ENCODE peak calls at places on chromosomes 4 and X, in seven cellular contexts. J is H9, Z is mesenchymal stem cell, P is IMR-90, M is neuronal stem cell, Q is H1, B is trophoblast cell. D is an unnamed sample.

GRCh38 chr4:99234331-99235010 is 15.4 kb upstream of the ADH6 start:
- DNase-seq in J (no peak), P (no peak), M (no peak), B (peak), Z (no peak), Q (no peak), D (no peak)

GRCh38 chrX:42117318-42117717 is 194.0 kb upstream of the CASK start:
- DNase-seq in M (no peak), B (no peak), J (no peak), Q (no peak), P (no peak), Z (no peak), D (no peak)

GRCh38 chr4:71713611-71714203 is 70.2 kb downstream of the GC start:
- DNase-seq in Q (no peak), P (peak), Z (peak), M (no peak), J (no peak), B (peak), D (peak)

GRCh38 chr4:166777760-166778159 is 456.5 kb downstream of the SPOCK3 start:
- DNase-seq in P (no peak), M (no peak), B (no peak), J (no peak), Q (no peak), Z (no peak), D (no peak)

GRCh38 chr4:113884655-113885054 is 94.8 kb downstream of the ARSJ start:
- DNase-seq in P (no peak), Q (no peak), B (no peak), M (no peak), Z (no peak), J (no peak), D (no peak)

GRCh38 chr4:55920571-55920970 is 28.2 kb upstream of the CEP135 start:
- DNase-seq in Q (no peak), J (no peak), P (no peak), Z (no peak), M (no peak), B (no peak), D (no peak)

GRCh38 chrX:9135901-9136510 is 102.1 kb upstream of the FAM9B start:
- DNase-seq in B (no peak), J (no peak), M (no peak), Q (no peak), P (peak), Z (peak), D (no peak)

GRCh38 chrX:48456628-48457027 is 13.4 kb downstream of the SLC38A5 start:
- DNase-seq in J (no peak), Q (no peak), P (no peak), Z (no peak), B (no peak), M (no peak), D (no peak)

GRCh38 chr4:73518340-73518739 is 36.8 kb downstream of the AFM start:
- DNase-seq in J (no peak), Z (no peak), M (no peak), Q (no peak), P (no peak), B (no peak), D (no peak)

GRCh38 chrX:25079020-25079419 is 63.3 kb upstream of the ARX start:
- DNase-seq in P (no peak), Z (no peak), B (no peak), Q (no peak), J (no peak), M (no peak), D (peak)

GRCh38 chrX:139448996-139449395 is 81.5 kb upstream of the F9 start:
- DNase-seq in Z (no peak), P (no peak), B (no peak), J (no peak), M (no peak), Q (no peak), D (no peak)

GRCh38 chrX:52217494-52218160 is 32.9 kb downstream of the MAGED4 start:
- DNase-seq in Q (peak), B (no peak), P (no peak), M (no peak), J (peak), Z (no peak), D (peak)

GRCh38 chr4:164482092-164482404 is 271.9 kb upstream of the SMIM31 start:
- DNase-seq in Q (no peak), M (no peak), Z (no peak), B (no peak), J (no peak), P (no peak), D (no peak)

GRCh38 chrX:11724122-11725017 is 33.7 kb upstream of the MSL3 start:
- DNase-seq in M (peak), Q (no peak), Z (peak), B (peak), P (peak), J (no peak), D (peak)

GRCh38 chr4:124468360-124468759 is 244.2 kb downstream of the ANKRD50 start:
- DNase-seq in J (no peak), P (no peak), Z (no peak), Q (no peak), M (no peak), B (no peak), D (no peak)

DNA sequence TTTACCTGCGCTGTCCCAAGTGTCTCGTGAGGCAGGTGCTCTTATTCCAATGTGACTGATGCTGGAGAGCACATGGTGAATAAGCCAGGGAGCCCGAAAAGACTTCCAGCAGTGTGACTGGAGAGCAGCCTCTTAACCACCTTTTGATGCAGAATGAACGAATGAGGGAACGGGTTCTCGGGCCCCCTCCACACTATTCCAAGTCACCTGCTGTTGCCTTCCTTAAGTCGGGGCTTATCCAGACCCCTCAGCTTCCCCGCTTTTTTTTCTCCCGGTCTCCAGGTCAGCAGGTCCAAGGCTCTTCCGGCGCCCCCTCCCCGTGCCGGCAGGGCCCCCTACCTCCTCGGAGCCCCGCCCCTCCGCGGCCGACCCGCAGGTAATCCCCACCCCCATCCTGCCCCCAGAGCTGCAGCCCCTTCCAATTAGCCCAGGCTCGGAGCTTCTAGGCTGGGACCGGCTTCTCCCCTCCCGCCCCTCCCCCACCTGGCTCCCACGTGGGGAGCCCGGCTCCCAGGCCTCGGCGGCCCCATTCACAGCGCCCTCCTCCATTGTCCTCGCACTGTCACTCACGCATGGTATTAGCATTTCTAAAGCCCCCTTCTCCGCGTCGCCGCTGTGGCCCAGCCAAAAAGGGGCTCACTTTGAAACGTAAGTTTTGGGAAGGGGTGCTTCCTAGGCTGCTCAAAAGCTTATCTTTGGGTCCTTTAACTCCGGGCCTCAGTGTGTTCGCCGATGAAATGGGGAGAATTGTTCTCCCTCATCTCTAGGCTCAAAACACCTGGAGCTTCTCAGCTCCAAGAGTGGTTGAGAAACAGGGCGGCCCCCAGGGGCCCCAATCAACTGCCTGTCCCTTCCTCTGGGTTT is 56.2 kb upstream of the PJA1 start:
- DNase-seq in Z (no peak), J (peak), M (peak), P (no peak), B (no peak), Q (peak), D (peak)
- H3K23ac ChIP-seq in Z (no peak), J (no peak), M (no peak), P (no peak), B (no peak), Q (no peak), D (no peak)

GRCh38 chr4:33060873-33061542 is 2340.8 kb downstream of the PCDH7 start:
- DNase-seq in B (peak), Z (peak), J (peak), P (peak), M (peak), Q (peak), D (peak)

GRCh38 chr4:33062155-33062554 is 2342.0 kb downstream of the PCDH7 start:
- DNase-seq in B (no peak), Q (no peak), M (no peak), J (no peak), P (no peak), Z (no peak), D (no peak)

GRCh38 chr4:33065749-33066148 is 2345.6 kb downstream of the PCDH7 start:
- DNase-seq in J (no peak), P (no peak), M (no peak), Q (no peak), B (no peak), Z (no peak), D (no peak)

GRCh38 chr4:33061727-33062126 is 2341.6 kb downstream of the PCDH7 start:
- DNase-seq in Q (no peak), M (no peak), B (no peak), Z (no peak), P (no peak), J (no peak), D (no peak)

GRCh38 chr4:33063238-33063637 is 2343.1 kb downstream of the PCDH7 start:
- DNase-seq in P (peak), M (no peak), Z (peak), Q (no peak), B (peak), J (no peak), D (no peak)
- H3K23ac ChIP-seq in P (no peak), M (no peak), Z (no peak), Q (no peak), B (no peak), J (no peak), D (no peak)

GRCh38 chr4:155582031-155582430 is 84.6 kb upstream of the GUCY1A1 start:
- DNase-seq in Z (no peak), M (no peak), B (no peak), P (no peak), Q (no peak), J (no peak), D (no peak)

GRCh38 chr4:155573126-155573525 is 93.5 kb upstream of the GUCY1A1 start:
- DNase-seq in M (no peak), P (no peak), Z (no peak), J (no peak), B (no peak), Q (no peak), D (no peak)

GRCh38 chr4:155582971-155583437 is 83.6 kb upstream of the GUCY1A1 start:
- DNase-seq in M (no peak), B (peak), J (no peak), Q (no peak), Z (peak), P (peak), D (peak)

GRCh38 chr4:155578219-155578618 is 88.4 kb upstream of the GUCY1A1 start:
- DNase-seq in B (no peak), J (no peak), M (no peak), Z (no peak), Q (no peak), P (peak), D (no peak)

DNA sequence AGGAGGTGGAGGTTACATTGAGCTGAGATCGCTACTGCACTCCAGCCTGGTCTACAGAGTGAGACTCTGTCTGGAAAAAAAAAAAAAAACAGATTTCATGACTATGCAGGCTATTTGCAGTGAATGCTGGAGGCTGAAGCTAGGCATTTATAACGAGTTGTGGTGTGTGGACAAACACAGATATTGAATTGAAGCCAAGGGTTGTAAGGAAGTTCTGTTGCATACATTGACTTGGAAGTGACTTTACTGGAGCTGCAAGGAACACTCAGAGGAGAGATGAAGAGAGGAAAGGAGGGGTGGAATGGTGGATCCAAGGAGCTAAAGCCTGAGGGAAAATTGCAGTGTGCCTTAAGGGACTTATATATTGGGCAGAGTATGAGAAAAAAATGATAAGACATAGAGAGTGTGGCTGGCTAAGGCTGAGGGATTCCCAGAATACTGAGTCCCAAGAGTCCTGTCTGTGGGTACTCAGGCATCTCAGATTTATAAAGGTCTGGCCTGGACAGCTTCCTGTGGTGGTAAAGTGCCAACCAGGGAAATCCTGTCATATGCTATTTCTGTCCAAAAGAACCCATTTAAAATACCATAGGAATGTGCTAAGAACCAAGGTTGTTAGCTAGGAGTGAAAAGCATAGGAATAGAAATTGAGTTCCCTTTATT is 87.8 kb upstream of the GUCY1A1 start:
- DNase-seq in Z (peak), M (no peak), B (no peak), Q (no peak), J (no peak), P (no peak), D (no peak)
- H3K23ac ChIP-seq in Z (no peak), M (no peak), B (no peak), Q (no peak), J (no peak), P (peak), D (no peak)

DNA sequence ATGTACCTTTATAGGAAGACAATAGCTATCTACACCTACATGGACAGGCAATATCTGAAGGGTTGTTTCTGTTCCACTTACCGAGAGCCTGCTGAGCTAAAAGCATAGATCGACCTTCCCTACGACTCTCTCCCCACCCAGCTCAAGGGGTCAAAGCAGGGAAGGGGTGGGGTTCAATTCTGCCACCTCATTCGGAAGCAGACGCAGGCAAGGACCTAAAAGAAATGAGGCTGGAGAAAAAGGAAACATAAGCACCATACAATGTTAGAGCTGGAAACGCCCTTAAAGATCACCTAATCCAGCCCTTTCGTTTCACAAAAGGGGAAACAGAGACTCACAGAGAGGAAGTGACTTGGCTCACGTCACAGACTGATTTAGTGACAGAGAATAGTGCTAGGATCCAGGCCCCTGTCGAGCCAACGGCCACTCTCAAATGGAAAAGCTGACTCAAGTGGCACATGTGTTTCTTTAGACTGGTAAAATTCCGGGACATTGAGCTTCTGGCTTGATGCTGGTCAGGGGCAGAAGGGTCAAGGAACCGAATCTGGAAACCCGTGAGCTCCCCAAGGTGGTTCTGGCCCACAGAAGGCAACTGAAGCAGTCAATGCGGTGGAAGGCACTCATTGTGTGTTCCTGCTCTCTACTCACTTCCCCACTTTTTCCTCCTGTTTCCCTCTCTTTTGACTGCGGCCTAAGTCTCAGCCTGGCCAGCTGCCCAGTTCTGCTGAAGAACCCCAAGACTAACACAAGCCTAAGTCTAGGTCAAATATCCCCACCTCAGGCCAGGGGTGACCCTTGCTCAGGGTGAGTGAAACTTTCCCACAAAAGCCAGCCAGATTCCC is 7.5 kb downstream of the SEPTIN6 start:
- DNase-seq in M (no peak), J (no peak), B (peak), Z (peak), P (no peak), Q (no peak), D (no peak)
- H3K23ac ChIP-seq in M (no peak), J (no peak), B (no peak), Z (no peak), P (no peak), Q (no peak), D (no peak)

GRCh38 chr4:147201016-147201415 is 255.4 kb upstream of the TTC29 start:
- DNase-seq in Z (peak), Q (no peak), P (peak), M (no peak), B (no peak), J (no peak), D (no peak)
- H3K23ac ChIP-seq in Z (no peak), Q (no peak), P (no peak), M (no peak), B (no peak), J (no peak), D (no peak)

GRCh38 chr4:184463856-184464255 is 10.5 kb downstream of the IRF2 start:
- DNase-seq in P (no peak), Q (no peak), M (no peak), Z (no peak), J (no peak), B (no peak), D (no peak)

GRCh38 chr4:184462724-184463123 is 11.6 kb downstream of the IRF2 start:
- DNase-seq in J (no peak), Z (no peak), B (no peak), Q (no peak), M (no peak), P (no peak), D (no peak)

GRCh38 chr4:184464759-184465454 is 9.4 kb downstream of the IRF2 start:
- DNase-seq in J (no peak), Q (no peak), B (no peak), M (no peak), Z (no peak), P (no peak), D (no peak)

GRCh38 chr4:184461711-184462110 is 12.6 kb downstream of the IRF2 start:
- DNase-seq in Z (no peak), M (no peak), P (no peak), J (no peak), Q (no peak), B (no peak), D (peak)

DNA sequence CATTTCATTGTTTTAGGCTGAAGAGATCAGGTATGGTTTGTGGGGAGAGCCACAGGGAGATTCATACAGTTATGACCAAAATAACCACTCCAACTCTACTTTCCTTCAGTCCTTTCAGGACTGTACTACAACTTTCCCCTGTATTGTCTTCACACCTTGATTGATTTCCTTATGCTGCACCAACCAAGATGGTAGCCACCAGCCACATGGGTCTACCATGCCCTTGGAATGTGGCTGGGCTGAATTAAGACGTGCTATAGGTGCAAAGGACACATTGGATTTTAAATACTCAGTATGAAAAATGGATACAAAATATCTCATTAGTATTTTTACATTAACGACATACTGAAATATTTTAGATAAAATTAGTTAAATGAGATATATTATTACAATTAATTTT is 11.2 kb downstream of the IRF2 start:
- DNase-seq in J (no peak), Q (no peak), B (no peak), P (no peak), M (no peak), Z (no peak), D (no peak)
- H3K23ac ChIP-seq in J (no peak), Q (no peak), B (no peak), P (no peak), M (no peak), Z (no peak), D (no peak)

GRCh38 chrX:148874621-148875020 is 374.2 kb downstream of the AFF2 start:
- DNase-seq in Z (peak), B (no peak), M (no peak), Q (no peak), P (peak), J (no peak), D (no peak)
- H3K23ac ChIP-seq in Z (no peak), B (no peak), M (no peak), Q (no peak), P (no peak), J (no peak), D (no peak)

DNA sequence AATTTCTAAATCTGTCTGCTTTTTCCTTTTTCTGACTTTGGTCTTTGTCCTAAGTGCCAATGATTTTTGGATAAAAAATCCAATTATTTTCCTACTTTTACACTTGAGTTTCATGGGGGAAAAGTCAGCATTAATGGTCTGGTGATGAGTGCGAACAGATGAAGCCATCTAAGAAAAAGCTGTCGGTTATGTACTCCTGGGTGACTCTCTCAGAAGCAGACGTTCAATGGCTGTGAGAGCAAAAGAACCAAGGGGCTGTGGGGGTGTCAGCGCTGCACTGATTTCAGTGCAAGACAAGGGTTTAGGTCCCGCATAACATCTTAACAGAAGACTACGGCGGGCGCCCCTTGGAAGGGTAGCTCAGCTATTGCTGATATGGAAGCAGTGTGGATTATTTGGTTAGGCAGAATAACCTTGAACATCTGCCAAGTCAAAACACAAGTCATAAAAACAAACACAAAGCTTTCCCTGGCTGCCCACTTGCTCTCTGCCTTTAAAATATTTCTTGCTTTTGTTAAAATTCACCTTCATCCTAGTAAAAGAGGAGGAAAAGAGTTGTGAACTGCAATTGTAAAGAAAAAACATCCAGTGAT is 240.5 kb downstream of the MAML3 start:
- DNase-seq in Z (no peak), Q (no peak), P (peak), M (no peak), B (no peak), J (no peak), D (no peak)
- H3K23ac ChIP-seq in Z (no peak), Q (no peak), P (no peak), M (no peak), B (no peak), J (no peak), D (no peak)

GRCh38 chr4:112517911-112518310 is 1.9 kb upstream of the NEUROG2 start:
- DNase-seq in Q (no peak), Z (no peak), B (no peak), P (no peak), M (no peak), J (no peak), D (no peak)
- H3K23ac ChIP-seq in Q (no peak), Z (no peak), B (no peak), P (no peak), M (no peak), J (no peak), D (no peak)